ENCODE peak calls at places on chromosomes 11 and 22, in five cellular contexts. Q is SW480, L is posterior cingulate gyrus, X is endothelial cell of umbilical vein, G is osteocyte. F is an unnamed sample.

GRCh38 chr11:62018978-62019664 is 51.7 kb upstream of the FTH1 start:
- DNase-seq in L (no peak), G (no peak), Q (no peak), X (no peak), F (no peak)

GRCh38 chr11:103295704-103296103 is 186.5 kb downstream of the DYNC2H1 start:
- DNase-seq in L (no peak), X (no peak), Q (no peak), G (no peak), F (no peak)

GRCh38 chr11:9016916-9017642 is 13.3 kb upstream of the NRIP3 start:
- DNase-seq in Q (no peak), L (no peak), G (no peak), X (peak), F (no peak)

GRCh38 chr11:15493066-15493465 is 378.3 kb downstream of the INSC start:
- DNase-seq in G (no peak), Q (peak), X (no peak), L (no peak), F (no peak)

GRCh38 chr11:60763692-60764369 is 7.2 kb downstream of the MS4A15 start:
- DNase-seq in L (no peak), Q (no peak), X (no peak), G (no peak), F (peak)

GRCh38 chr11:46296520-46297448 is 19.3 kb downstream of the CREB3L1 start:
- DNase-seq in Q (no peak), X (peak), G (peak), L (no peak), F (no peak)

GRCh38 chr11:114399903-114400221 is 449 bp downstream of the C11orf71 start:
- DNase-seq in X (no peak), Q (peak), L (no peak), G (no peak), F (peak)

GRCh38 chr11:373716-374551 is 4.6 kb downstream of the B4GALNT4 start:
- DNase-seq in G (no peak), Q (no peak), X (no peak), L (peak), F (no peak)

GRCh38 chr22:38316340-38317236 is 645 bp downstream of the CSNK1E start:
- DNase-seq in X (peak), Q (peak), L (peak), G (peak), F (peak)

GRCh38 chr11:125313271-125314222 is 149.0 kb downstream of the PKNOX2 start:
- DNase-seq in Q (no peak), L (no peak), G (no peak), X (peak), F (peak)

GRCh38 chr11:83006877-83007330 is 64.8 kb downstream of the RAB30 start:
- DNase-seq in Q (no peak), L (no peak), G (no peak), X (no peak), F (no peak)

GRCh38 chr11:13667245-13667644 is 1.2 kb upstream of the FAR1 start:
- DNase-seq in X (peak), L (no peak), G (no peak), Q (no peak), F (no peak)

GRCh38 chr11:66950113-66950535 is 8.1 kb downstream of the PC start:
- DNase-seq in Q (peak), G (no peak), L (peak), X (peak), F (peak)

GRCh38 chr11:6443269-6444003 is 2.6 kb upstream of the HPX start:
- DNase-seq in G (no peak), L (peak), Q (peak), X (peak), F (no peak)